ENCODE peak calls at places on chromosomes 2 and 18, in eight cellular contexts. H is brain microvascular endothelial cell, W is posterior vena cava, C is HT1080, T is adipocyte, O is mesenchymal stem cell, U is A549, D is NCI-H2029. Q is an unnamed sample.

GRCh38 chr2:198913394-198914152 is 544.2 kb downstream of the SATB2 start:
- DNase-seq in H (no peak), W (no peak), C (no peak), T (peak; percentile 7), O (no peak), U (no peak), D (no peak), Q (peak; percentile 96)

GRCh38 chr2:64586883-64587481 is 62.9 kb downstream of the AFTPH start:
- DNase-seq in H (peak; percentile 29), W (no peak), C (peak; percentile 34), T (peak; percentile 85), O (peak; percentile 69), U (peak; percentile 68), D (no peak), Q (peak; percentile 42)

GRCh38 chr18:710418-711300 is 1.8 kb downstream of the ENOSF1 start:
- DNase-seq in H (no peak), W (no peak), C (no peak), T (no peak), O (no peak), U (no peak), D (no peak), Q (no peak)

GRCh38 chr2:46179037-46179621 is 118.1 kb upstream of the EPAS1 start:
- DNase-seq in H (peak; percentile 98), W (peak; percentile 89), C (peak; percentile 89), T (peak; percentile 86), O (peak; percentile 99), U (no peak), D (no peak), Q (peak; percentile 70)

GRCh38 chr2:176079851-176080539 is 3.8 kb downstream of the EVX2 start:
- DNase-seq in H (no peak), W (no peak), C (peak; percentile 74), T (peak; percentile 71), O (no peak), U (peak; percentile 82), D (peak; percentile 61), Q (no peak)

GRCh38 chr18:44128365-44128764 is 552.3 kb upstream of the SETBP1 start:
- DNase-seq in H (peak; percentile 48), W (no peak), C (peak; percentile 58), T (peak; percentile 42), O (peak; percentile 15), U (no peak), D (no peak), Q (no peak)

GRCh38 chr2:317501-318424 is 29.9 kb upstream of the ALKAL2 start:
- DNase-seq in H (peak; percentile 55), W (no peak), C (peak; percentile 89), T (no peak), O (peak; percentile 30), U (no peak), D (no peak), Q (peak; percentile 41)

GRCh38 chr2:109185338-109185737 is 56.3 kb downstream of the SH3RF3 start:
- DNase-seq in H (no peak), W (no peak), C (peak; percentile 43), T (peak; percentile 87), O (peak; percentile 56), U (no peak), D (no peak), Q (no peak)

GRCh38 chr2:218000137-218000536 is 2.7 kb downstream of the TNS1 start:
- DNase-seq in H (peak; percentile 29), W (no peak), C (peak; percentile 71), T (peak; percentile 82), O (peak; percentile 71), U (no peak), D (no peak), Q (no peak)

GRCh38 chr2:134389331-134389835 is 135.5 kb downstream of the MGAT5 start:
- DNase-seq in H (no peak), W (no peak), C (no peak), T (no peak), O (no peak), U (no peak), D (no peak), Q (no peak)

GRCh38 chr2:54879598-54880355 is 156.3 kb downstream of the EML6 start:
- DNase-seq in H (no peak), W (no peak), C (no peak), T (no peak), O (no peak), U (no peak), D (no peak), Q (no peak)

GRCh38 chr18:58043452-58044369 is at the start of gene NEDD4L:
- DNase-seq in H (peak; percentile 84), W (peak; percentile 94), C (peak; percentile 83), T (peak; percentile 95), O (peak; percentile 84), U (peak; percentile 55), D (peak; percentile 64), Q (peak; percentile 53)

GRCh38 chr2:185318271-185318724 is 420.3 kb upstream of the FSIP2 start:
- DNase-seq in H (no peak), W (no peak), C (no peak), T (no peak), O (no peak), U (no peak), D (no peak), Q (no peak)

GRCh38 chr2:70959851-70960832 is 18.3 kb upstream of the ANKRD53 start:
- DNase-seq in H (no peak), W (no peak), C (no peak), T (no peak), O (no peak), U (no peak), D (no peak), Q (no peak)

GRCh38 chr2:152813381-152813780 is 95.0 kb downstream of the ARL6IP6 start:
- DNase-seq in H (no peak), W (no peak), C (no peak), T (no peak), O (no peak), U (no peak), D (no peak), Q (no peak)

GRCh38 chr2:230444832-230445231 is 28.8 kb downstream of the SP100 start:
- DNase-seq in H (no peak), W (no peak), C (no peak), T (no peak), O (no peak), U (no peak), D (no peak), Q (peak; percentile 19)

GRCh38 chr18:35590935-35591334 is 9.4 kb downstream of the GALNT1 start:
- DNase-seq in H (peak; percentile 20), W (no peak), C (no peak), T (peak; percentile 10), O (peak; percentile 45), U (no peak), D (no peak), Q (no peak)

GRCh38 chr18:58541789-58542425 is 87.0 kb downstream of the ALPK2 start:
- DNase-seq in H (peak; percentile 94), W (no peak), C (peak; percentile 99), T (peak; percentile 85), O (peak; percentile 97), U (peak; percentile 67), D (no peak), Q (peak; percentile 82)

GRCh38 chr2:219017166-219017931 is 24.0 kb downstream of the CFAP65 start:
- DNase-seq in H (no peak), W (no peak), C (no peak), T (no peak), O (no peak), U (no peak), D (no peak), Q (no peak)

GRCh38 chr2:230714122-230714453 is 1.4 kb downstream of the CAB39 start:
- DNase-seq in H (peak; percentile 66), W (no peak), C (peak; percentile 81), T (peak; percentile 87), O (peak; percentile 89), U (peak; percentile 30), D (no peak), Q (peak; percentile 57)

GRCh38 chr2:17461087-17461475 is 57.2 kb downstream of the RAD51AP2 start:
- DNase-seq in H (no peak), W (no peak), C (no peak), T (no peak), O (no peak), U (no peak), D (no peak), Q (no peak)

GRCh38 chr2:58156780-58157179 is 84.3 kb downstream of the FANCL start:
- DNase-seq in H (no peak), W (no peak), C (peak; percentile 24), T (no peak), O (no peak), U (no peak), D (no peak), Q (no peak)

GRCh38 chr18:26083099-26083498 is 7.3 kb downstream of the SS18 start:
- DNase-seq in H (no peak), W (no peak), C (no peak), T (no peak), O (no peak), U (no peak), D (no peak), Q (no peak)

GRCh38 chr2:160224060-160224459 is 24.0 kb upstream of the ITGB6 start:
- DNase-seq in H (peak; percentile 96), W (no peak), C (peak; percentile 96), T (peak; percentile 96), O (peak; percentile 97), U (peak; percentile 86), D (no peak), Q (peak; percentile 41)

GRCh38 chr2:62568983-62569837 is 63.2 kb upstream of the TMEM17 start:
- DNase-seq in H (no peak), W (no peak), C (no peak), T (peak; percentile 37), O (peak; percentile 40), U (peak; percentile 20), D (no peak), Q (no peak)

GRCh38 chr18:48599391-48599790 is 60.6 kb downstream of the CTIF start:
- DNase-seq in H (no peak), W (no peak), C (no peak), T (no peak), O (no peak), U (no peak), D (no peak), Q (no peak)

GRCh38 chr2:8572712-8573233 is 109.1 kb upstream of the ID2 start:
- DNase-seq in H (no peak), W (no peak), C (no peak), T (no peak), O (no peak), U (no peak), D (no peak), Q (no peak)

GRCh38 chr2:73069855-73070650 is 1.5 kb downstream of the SFXN5 start:
- DNase-seq in H (peak; percentile 6), W (no peak), C (peak; percentile 29), T (peak; percentile 78), O (peak; percentile 41), U (no peak), D (no peak), Q (peak; percentile 31)

GRCh38 chr2:154306261-154306970 is 392.1 kb upstream of the KCNJ3 start:
- DNase-seq in H (no peak), W (no peak), C (no peak), T (no peak), O (no peak), U (no peak), D (no peak), Q (no peak)

Q was measured in MV-4-11.